ENCODE peak calls at places on chromosomes 7 and 10, in six cellular contexts. Z is ovary; S is CD4-positive, CD25-positive, alpha-beta regulatory T cell; R is hepatocyte; X is keratinocyte; O is right lobe of liver. J is an unnamed sample. For H3K9me3, the result is how much of the 10 kb centered on the place peaks cover.

GRCh38 chr10:16644146-16644545 is 122.5 kb upstream of the C1QL3 start:
- DNase-seq in Z (no peak), R (no peak), S (no peak), X (peak), O (no peak), J (no peak)

GRCh38 chr10:106757521-106757920 is 407.0 kb downstream of the SORCS1 start:
- DNase-seq in R (no peak), S (no peak), X (no peak), O (no peak), Z (no peak), J (no peak)

GRCh38 chr10:104657458-104657857 is 16.4 kb downstream of the SORCS3 start:
- DNase-seq in O (no peak), S (no peak), Z (no peak), X (no peak), R (no peak), J (no peak)

GRCh38 chr7:133746847-133747246 is 380.3 kb upstream of the LRGUK start:
- DNase-seq in R (no peak), S (no peak), X (no peak), O (no peak), Z (no peak), J (no peak)

GRCh38 chr7:17015575-17015974 is 133.8 kb upstream of the AGR3 start:
- DNase-seq in O (no peak), R (no peak), S (no peak), Z (no peak), X (no peak), J (no peak)

GRCh38 chr7:6623589-6624245 is 8.3 kb downstream of the ZNF853 start:
- DNase-seq in R (no peak), S (no peak), O (no peak), Z (no peak), X (no peak), J (no peak)

GRCh38 chr10:89296227-89296648 is 5.6 kb upstream of the IFIT2 start:
- DNase-seq in S (no peak), Z (no peak), X (no peak), O (peak), R (no peak), J (no peak)

GRCh38 chr7:27165655-27166474 is 528 bp upstream of the HOXA9 start:
- DNase-seq in R (no peak), X (no peak), O (peak), S (no peak), Z (no peak), J (no peak)

GRCh38 chr10:124890225-124890624 is 51.7 kb upstream of the ZRANB1 start:
- DNase-seq in X (no peak), O (no peak), R (no peak), S (no peak), Z (no peak), J (no peak)

GRCh38 chr7:87574630-87575029 is 26.1 kb downstream of the ABCB1 start:
- DNase-seq in S (no peak), R (peak), Z (no peak), O (no peak), X (peak), J (no peak)

GRCh38 chr10:127368101-127368500 is 171.7 kb upstream of the INSYN2A start:
- DNase-seq in R (no peak), Z (no peak), O (no peak), X (no peak), S (no peak), J (no peak)

GRCh38 chr7:53900856-53901528 is 641.2 kb upstream of the VSTM2A start:
- DNase-seq in S (no peak), R (no peak), Z (no peak), O (no peak), X (no peak), J (no peak)
- H3K9me3 ChIP-seq in S (under half), R (under half), Z (under half), O (under half), X (under half), J (under half)

GRCh38 chr7:64887756-64888508 is 15.1 kb upstream of the ZNF273 start:
- DNase-seq in X (no peak), S (no peak), Z (no peak), R (no peak), O (no peak), J (peak)

GRCh38 chr7:64888561-64888900 is 14.5 kb upstream of the ZNF273 start:
- DNase-seq in O (no peak), S (no peak), X (no peak), R (no peak), Z (no peak), J (peak)

GRCh38 chr7:64890761-64891666 is 12.1 kb upstream of the ZNF273 start:
- DNase-seq in R (no peak), O (no peak), X (peak), Z (no peak), S (no peak), J (no peak)

GRCh38 chr7:64888901-64889685 is 14.0 kb upstream of the ZNF273 start:
- DNase-seq in O (no peak), Z (peak), R (no peak), X (no peak), S (no peak), J (peak)

GRCh38 chr7:64889686-64890162 is 13.3 kb upstream of the ZNF273 start:
- DNase-seq in R (no peak), X (no peak), O (no peak), S (no peak), Z (no peak), J (no peak)
- H3K4me3 ChIP-seq in R (no peak), X (no peak), O (no peak), S (no peak), Z (no peak), J (peak)

GRCh38 chr7:157541796-157542668 is 205.2 kb downstream of the DNAJB6 start:
- DNase-seq in Z (no peak), R (no peak), X (no peak), O (peak), S (no peak), J (no peak)
- H3K9me3 ChIP-seq in Z (under half), R (under half), X (under half), O (under half), S (under half), J (under half)

DNA sequence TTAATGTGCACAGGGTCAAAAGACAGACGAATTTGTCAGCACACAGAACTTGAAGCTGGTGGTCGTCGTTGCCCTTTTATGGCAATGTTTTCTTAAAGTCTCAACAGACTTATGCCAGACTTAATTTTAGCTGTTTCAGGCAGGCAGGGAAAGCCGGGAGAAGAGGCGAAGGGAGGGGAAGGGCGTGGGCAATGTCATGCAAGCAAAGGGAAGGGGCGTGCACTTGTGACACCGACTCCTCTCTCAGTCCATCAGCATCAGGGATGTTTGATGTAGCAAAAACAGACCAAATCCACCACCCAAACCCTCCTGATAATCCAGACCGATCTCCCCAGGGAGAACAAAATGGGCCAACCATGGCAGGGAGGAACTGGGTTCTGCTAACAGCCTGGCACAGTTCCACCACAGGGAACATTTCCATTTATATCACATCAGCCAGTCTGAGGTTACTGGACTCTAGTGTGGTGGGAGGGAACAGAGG is 118.1 kb upstream of the RHEB start:
- DNase-seq in X (no peak), S (no peak), Z (peak), O (no peak), R (no peak), J (peak)
- H3K4me3 ChIP-seq in X (no peak), S (no peak), Z (no peak), O (no peak), R (no peak), J (no peak)

GRCh38 chr10:62341419-62341818 is 32.8 kb upstream of the ZNF365 start:
- DNase-seq in S (no peak), O (no peak), X (no peak), Z (no peak), R (no peak), J (no peak)
- H3K9me3 ChIP-seq in S (under half), O (under half), X (under half), Z (under half), R (under half), J (under half)

DNA sequence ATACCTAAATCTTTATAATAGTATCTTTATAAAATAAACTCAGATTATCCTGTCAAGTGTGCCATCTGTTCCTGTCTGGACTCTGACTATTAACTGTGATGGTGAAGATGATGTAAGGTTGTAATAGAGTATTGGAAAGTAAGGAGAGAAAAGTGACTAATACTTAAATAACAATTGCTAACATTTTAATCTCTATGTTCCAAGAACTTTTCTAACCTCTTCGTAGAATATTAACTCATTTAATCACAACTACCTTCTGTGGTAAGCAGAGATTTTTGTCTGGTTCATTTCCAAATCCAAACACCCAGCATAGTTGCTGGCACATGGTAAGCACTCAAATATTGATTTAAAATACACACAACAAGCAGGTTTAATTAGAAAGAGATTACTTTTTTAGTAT is 2.5 kb downstream of the TNPO3 start:
- DNase-seq in R (no peak), S (no peak), O (no peak), Z (no peak), X (no peak), J (no peak)
- H3K4me3 ChIP-seq in R (no peak), S (peak), O (peak), Z (no peak), X (no peak), J (no peak)

GRCh38 chr7:158272509-158273137 is 315.0 kb downstream of the PTPRN2 start:
- DNase-seq in X (no peak), R (no peak), Z (no peak), S (no peak), O (no peak), J (no peak)

GRCh38 chr7:158270856-158271413 is 316.7 kb downstream of the PTPRN2 start:
- DNase-seq in X (no peak), Z (no peak), O (no peak), R (no peak), S (no peak), J (no peak)

GRCh38 chr7:158273138-158273651 is 314.4 kb downstream of the PTPRN2 start:
- DNase-seq in S (no peak), Z (no peak), O (no peak), R (no peak), X (no peak), J (no peak)

GRCh38 chr7:158271646-158272045 is 316.0 kb downstream of the PTPRN2 start:
- DNase-seq in O (no peak), X (no peak), Z (no peak), S (no peak), R (no peak), J (no peak)

DNA sequence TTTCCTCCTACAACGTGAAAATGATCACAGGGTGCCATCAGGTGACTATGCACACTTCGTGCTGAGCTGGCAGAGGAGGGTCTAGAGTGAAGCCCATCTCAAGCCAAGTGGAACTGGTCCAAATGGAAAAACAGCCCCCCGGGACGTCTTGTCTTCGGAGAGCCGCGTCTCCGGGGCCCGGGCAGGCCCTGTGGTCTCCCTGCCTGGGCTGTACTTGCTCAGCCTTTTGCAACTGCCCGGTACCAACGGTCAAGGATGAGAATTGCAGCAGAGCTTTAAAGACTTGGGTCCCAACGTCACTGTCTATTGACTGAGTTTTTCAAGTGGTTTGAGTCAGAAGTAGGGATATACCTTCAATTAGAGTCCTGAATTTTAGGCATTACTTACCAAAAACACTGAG is 315.5 kb downstream of the PTPRN2 start:
- DNase-seq in Z (no peak), R (no peak), S (no peak), O (no peak), X (no peak), J (no peak)
- H3K9me3 ChIP-seq in Z (under half), R (under half), S (under half), O (under half), X (under half), J (under half)

GRCh38 chr10:32953277-32953927 is 4.6 kb downstream of the ITGB1 start:
- DNase-seq in O (no peak), S (no peak), R (no peak), Z (no peak), X (no peak), J (no peak)
- H3K4me3 ChIP-seq in O (no peak), S (peak), R (no peak), Z (no peak), X (peak), J (no peak)

GRCh38 chr10:47154762-47155161 is 145.2 kb upstream of the GDF10 start:
- DNase-seq in Z (no peak), R (no peak), O (no peak), X (no peak), S (no peak), J (no peak)

GRCh38 chr10:47150581-47150980 is 149.4 kb upstream of the GDF10 start:
- DNase-seq in O (no peak), X (no peak), R (no peak), Z (no peak), S (no peak), J (no peak)

GRCh38 chr10:47151880-47152279 is 148.1 kb upstream of the GDF10 start:
- DNase-seq in S (no peak), Z (no peak), X (no peak), O (no peak), R (no peak), J (no peak)

GRCh38 chr10:47156873-47157272 is 143.1 kb upstream of the GDF10 start:
- DNase-seq in O (no peak), R (no peak), X (no peak), Z (no peak), S (no peak), J (no peak)

GRCh38 chr10:47152861-47153349 is 147.1 kb upstream of the GDF10 start:
- DNase-seq in O (no peak), S (no peak), X (peak), R (no peak), Z (no peak), J (no peak)
- H3K9me3 ChIP-seq in O (under half), S (under half), X (under half), R (under half), Z (under half), J (under half)

GRCh38 chr7:50502947-50503346 is 52.8 kb upstream of the FIGNL1 start:
- DNase-seq in O (peak), S (no peak), Z (no peak), R (no peak), X (no peak), J (peak)
- H3K4me3 ChIP-seq in O (no peak), S (no peak), Z (peak), R (no peak), X (no peak), J (no peak)

J was measured in right cardiac atrium.